ENCODE peak calls at places on chromosomes 3 and 15, in four cellular contexts. J is left cardiac atrium, W is heart left ventricle, B is GM04504. S is an unnamed sample.

GRCh38 chr3:30198162-30198561 is 408.2 kb upstream of the TGFBR2 start:
- DNase-seq in J (no peak), W (no peak), B (no peak), S (no peak)

GRCh38 chr3:112114558-112115160 is 18.4 kb downstream of the GCSAM start:
- DNase-seq in J (no peak), W (no peak), B (no peak), S (no peak)

GRCh38 chr3:96813134-96813819 is 1.1 kb upstream of the EPHA6 start:
- DNase-seq in J (peak), W (peak), B (peak), S (peak)

GRCh38 chr3:126467611-126467955 is 8.1 kb downstream of the ZXDC start:
- DNase-seq in J (no peak), W (peak), B (no peak), S (no peak)

GRCh38 chr3:189186093-189186492 is 14.3 kb downstream of the TPRG1 start:
- DNase-seq in J (peak), W (peak), B (no peak), S (no peak)

GRCh38 chr3:138263104-138263503 is 66.5 kb downstream of the NME9 start:
- DNase-seq in J (no peak), W (no peak), B (no peak), S (no peak)

GRCh38 chr15:59296181-59296617 is 76.5 kb downstream of the MYO1E start:
- DNase-seq in J (no peak), W (no peak), B (peak), S (peak)

GRCh38 chr3:51718547-51719412 is 11.9 kb downstream of the GRM2 start:
- DNase-seq in J (peak), W (peak), B (peak), S (peak)

GRCh38 chr3:172256101-172256687 is 192.1 kb downstream of the GHSR start:
- DNase-seq in J (no peak), W (peak), B (peak), S (no peak)

GRCh38 chr15:63052128-63052826 is 9.7 kb downstream of the TPM1 start:
- DNase-seq in J (no peak), W (no peak), B (no peak), S (no peak)

GRCh38 chr3:36493051-36493450 is 112.7 kb downstream of the STAC start:
- DNase-seq in J (no peak), W (no peak), B (no peak), S (no peak)

GRCh38 chr3:155753038-155753647 is 8.3 kb upstream of the PLCH1 start:
- DNase-seq in J (no peak), W (no peak), B (no peak), S (no peak)

GRCh38 chr15:71806452-71806931 is 3.9 kb upstream of the NR2E3 start:
- DNase-seq in J (no peak), W (no peak), B (peak), S (peak)

GRCh38 chr15:39896837-39897236 is 23.2 kb downstream of the GPR176 start:
- DNase-seq in J (no peak), W (no peak), B (no peak), S (no peak)

GRCh38 chr3:153166206-153166605 is 4.2 kb downstream of the RAP2B start:
- DNase-seq in J (peak), W (no peak), B (no peak), S (no peak)

GRCh38 chr3:81277853-81278252 is 483.6 kb downstream of the GBE1 start:
- DNase-seq in J (no peak), W (no peak), B (peak), S (peak)

GRCh38 chr3:52355526-52355925 is 39.4 kb downstream of the DNAH1 start:
- DNase-seq in J (no peak), W (no peak), B (no peak), S (no peak)

GRCh38 chr3:114671741-114672510 is 378.1 kb downstream of the TIGIT start:
- DNase-seq in J (no peak), W (no peak), B (no peak), S (no peak)

GRCh38 chr3:187210555-187211327 is 13.5 kb downstream of the RTP1 start:
- DNase-seq in J (no peak), W (no peak), B (peak), S (peak)

GRCh38 chr3:196274585-196274984 is 12.9 kb downstream of the PCYT1A start:
- DNase-seq in J (no peak), W (no peak), B (no peak), S (no peak)

GRCh38 chr3:81580399-81580798 is 181.0 kb downstream of the GBE1 start:
- DNase-seq in J (no peak), W (no peak), B (no peak), S (no peak)

GRCh38 chr3:46947981-46948791 is 28.4 kb downstream of the CCDC12 start:
- DNase-seq in J (peak), W (peak), B (no peak), S (no peak)

GRCh38 chr3:10408680-10409079 is 87.8 kb upstream of the SEC13 start:
- DNase-seq in J (no peak), W (no peak), B (no peak), S (no peak)

GRCh38 chr3:106963446-106963845 is 413.8 kb upstream of the CCDC54 start:
- DNase-seq in J (no peak), W (no peak), B (no peak), S (no peak)

GRCh38 chr15:55661431-55661830 is 73.3 kb upstream of the PYGO1 start:
- DNase-seq in J (no peak), W (no peak), B (no peak), S (no peak)

GRCh38 chr15:39704684-39705083 is 78.0 kb downstream of the FSIP1 start:
- DNase-seq in J (no peak), W (no peak), B (no peak), S (no peak)

GRCh38 chr15:70437882-70438331 is 325.5 kb downstream of the UACA start:
- DNase-seq in J (no peak), W (peak), B (no peak), S (no peak)

GRCh38 chr3:120114981-120115380 is 20.7 kb upstream of the GSK3B start:
- DNase-seq in J (no peak), W (no peak), B (no peak), S (no peak)

GRCh38 chr15:85756411-85757072 is 38.2 kb downstream of the KLHL25 start:
- DNase-seq in J (no peak), W (peak), B (no peak), S (no peak)

GRCh38 chr3:20064796-20065564 is 24.7 kb downstream of the KAT2B start:
- DNase-seq in J (no peak), W (no peak), B (no peak), S (no peak)

GRCh38 chr3:166444756-166445155 is 607.5 kb upstream of the BCHE start:
- DNase-seq in J (no peak), W (no peak), B (no peak), S (no peak)

GRCh38 chr15:29978411-29979382 is 104.1 kb upstream of the GOLGA8J start:
- DNase-seq in J (no peak), W (no peak), B (no peak), S (no peak)

GRCh38 chr15:52112203-52112750 is 298 bp downstream of the BCL2L10 start:
- DNase-seq in J (peak), W (no peak), B (no peak), S (no peak)

GRCh38 chr15:41969851-41970431 is 2.4 kb downstream of the EHD4 start:
- DNase-seq in J (no peak), W (no peak), B (no peak), S (no peak)

GRCh38 chr3:42175841-42176240 is 84.7 kb downstream of the TRAK1 start:
- DNase-seq in J (no peak), W (no peak), B (no peak), S (no peak)

GRCh38 chr3:107969994-107970896 is 120.6 kb downstream of the CD47 start:
- DNase-seq in J (no peak), W (no peak), B (no peak), S (no peak)

GRCh38 chr15:68316061-68316804 is 38.7 kb downstream of the FEM1B start:
- DNase-seq in J (no peak), W (peak), B (no peak), S (no peak)

S was measured in HS-5.